ENCODE peak calls at places on chromosomes 12 and 14, in five cellular contexts. A, B, Q, G and L are unnamed samples.
A peak's percentile ranks its signal among the peaks of the same experiment; 100 is the strongest.

GRCh38 chr12:110639336-110640178 is 25.6 kb downstream of the TCTN1 start:
- DNase-seq in Q (peak; percentile 84), B (peak; percentile 50), A (peak; percentile 69), G (no peak), L (no peak)

GRCh38 chr12:41968661-41969060 is 176.0 kb downstream of the GXYLT1 start:
- DNase-seq in A (no peak), B (no peak), G (no peak), Q (no peak), L (no peak)

GRCh38 chr12:31961137-31961536 is 1.9 kb downstream of the RESF1 start:
- DNase-seq in G (no peak), Q (no peak), B (no peak), A (peak; percentile 3), L (no peak)

GRCh38 chr12:81401241-81401640 is 323.4 kb downstream of the ACSS3 start:
- DNase-seq in G (no peak), Q (no peak), A (no peak), B (no peak), L (no peak)

GRCh38 chr14:24262821-24263733 is at the start of gene TGM1:
- DNase-seq in A (no peak), Q (no peak), B (no peak), G (no peak), L (no peak)

GRCh38 chr14:75989134-75989533 is 3.6 kb downstream of the IFT43 start:
- DNase-seq in Q (no peak), G (no peak), A (peak; percentile 29), B (peak; percentile 11), L (no peak)

GRCh38 chr14:49408187-49408963 is 177.8 kb downstream of the RPS29 start:
- DNase-seq in B (no peak), G (no peak), A (no peak), Q (no peak), L (no peak)

GRCh38 chr12:121792607-121793500 is 634 bp downstream of the RHOF start:
- DNase-seq in A (no peak), Q (no peak), G (peak; percentile 49), B (no peak), L (no peak)

GRCh38 chr14:100153560-100153959 is 5.9 kb downstream of the DEGS2 start:
- DNase-seq in G (no peak), Q (no peak), B (no peak), A (no peak), L (no peak)

GRCh38 chr14:101781240-101782061 is 19.9 kb downstream of the PPP2R5C start:
- DNase-seq in Q (no peak), A (peak; percentile 55), B (no peak), G (peak; percentile 28), L (no peak)

GRCh38 chr12:114710151-114710550 is 26.2 kb upstream of the TBX3 start:
- DNase-seq in A (no peak), G (no peak), Q (no peak), B (no peak), L (no peak)

GRCh38 chr12:124654666-124655316 is 87.4 kb upstream of the NCOR2 start:
- DNase-seq in Q (no peak), G (no peak), A (no peak), B (peak; percentile 52), L (no peak)

GRCh38 chr12:106090586-106091411 is 48.0 kb downstream of the NUAK1 start:
- DNase-seq in B (peak; percentile 70), G (no peak), Q (no peak), A (peak; percentile 87), L (no peak)

GRCh38 chr14:52233693-52234092 is 33.8 kb upstream of the PTGDR start:
- DNase-seq in A (no peak), B (no peak), G (no peak), Q (no peak), L (no peak)

GRCh38 chr14:105093426-105094192 is 28.4 kb upstream of the GPR132 start:
- DNase-seq in G (peak; percentile 41), A (peak; percentile 95), Q (peak; percentile 36), B (peak; percentile 55), L (no peak)

GRCh38 chr12:14957769-14958168 is 3.6 kb downstream of the ARHGDIB start:
- DNase-seq in A (no peak), B (no peak), G (no peak), Q (no peak), L (no peak)

GRCh38 chr12:100058482-100059029 is 73.8 kb upstream of the ANKS1B start:
- DNase-seq in B (peak; percentile 86), Q (peak; percentile 13), A (peak; percentile 66), G (no peak), L (no peak)

GRCh38 chr12:127728729-127729128 is 538.2 kb upstream of the TMEM132C start:
- DNase-seq in G (no peak), B (no peak), Q (no peak), A (no peak), L (no peak)

GRCh38 chr14:72558721-72559120 is 335.2 kb downstream of the DPF3 start:
- DNase-seq in A (peak; percentile 96), Q (no peak), B (peak; percentile 71), G (no peak), L (no peak)

GRCh38 chr12:91099836-91100235 is 11.5 kb downstream of the LUM start:
- DNase-seq in B (no peak), A (no peak), Q (no peak), G (no peak), L (no peak)

GRCh38 chr14:89428556-89429196 is 11.6 kb upstream of the FOXN3 start:
- DNase-seq in A (peak; percentile 73), B (no peak), Q (no peak), G (no peak), L (no peak)

GRCh38 chr12:108814462-108815211 is 42.7 kb downstream of the SSH1 start:
- DNase-seq in B (no peak), G (no peak), A (no peak), Q (no peak), L (no peak)

GRCh38 chr12:102958073-102958829 is 777 bp downstream of the ASCL1 start:
- DNase-seq in A (peak; percentile 75), G (no peak), B (no peak), Q (no peak), L (no peak)

GRCh38 chr14:99213603-99214002 is 58.4 kb downstream of the BCL11B start:
- DNase-seq in Q (no peak), B (no peak), G (no peak), A (no peak), L (no peak)

GRCh38 chr12:84986586-84986985 is 49.5 kb downstream of the TSPAN19 start:
- DNase-seq in Q (peak; percentile 82), G (no peak), B (no peak), A (no peak), L (no peak)